ENCODE peak calls at places on chromosomes 1 and 21, in nine cellular contexts. V is CD8-positive, alpha-beta memory T cell; Q is IMR-90; B is Peyer's patch; M is mammary epithelial cell; I is HepG2; Z is CD8-positive, alpha-beta T cell; H is effector memory CD4-positive, alpha-beta T cell; K is neural progenitor cell. S is an unnamed sample.

GRCh38 chr1:21866629-21867009 is 54.6 kb downstream of the LDLRAD2 start:
- DNase-seq in V (no peak), Q (no peak), B (no peak), M (no peak), I (no peak), Z (no peak), H (no peak), K (no peak), S (no peak)

GRCh38 chr1:9265037-9265436 is 27.7 kb upstream of the SPSB1 start:
- DNase-seq in V (no peak), Q (no peak), B (no peak), M (no peak), I (no peak), Z (no peak), H (no peak), K (no peak), S (no peak)

GRCh38 chr1:5709461-5709860 is 282.8 kb downstream of the NPHP4 start:
- DNase-seq in V (no peak), Q (no peak), B (no peak), M (no peak), I (no peak), Z (no peak), H (no peak), K (no peak), S (no peak)

GRCh38 chr1:97877307-97877706 is 43.5 kb downstream of the DPYD start:
- DNase-seq in V (no peak), Q (peak), B (no peak), M (no peak), I (no peak), Z (no peak), H (no peak), K (no peak), S (no peak)

GRCh38 chr1:116569776-116570357 is 959 bp downstream of the CD58 start:
- DNase-seq in V (peak), Q (no peak), B (peak), M (no peak), I (peak), Z (peak), H (peak), K (peak), S (peak)

GRCh38 chr1:111198836-111199235 is 1.6 kb downstream of the DENND2D start:
- DNase-seq in V (no peak), Q (no peak), B (no peak), M (no peak), I (no peak), Z (no peak), H (no peak), K (no peak), S (no peak)

GRCh38 chr1:196445775-196446174 is 162.5 kb downstream of the KCNT2 start:
- DNase-seq in V (no peak), Q (no peak), B (no peak), M (no peak), I (no peak), Z (no peak), H (no peak), K (no peak), S (no peak)

GRCh38 chr1:53420331-53420730 is 38.9 kb upstream of the DMRTB1 start:
- DNase-seq in V (no peak), Q (no peak), B (no peak), M (no peak), I (no peak), Z (no peak), H (no peak), K (no peak), S (no peak)

GRCh38 chr1:213244664-213245091 is 193.6 kb downstream of the RPS6KC1 start:
- DNase-seq in V (peak), Q (peak), B (no peak), M (peak), I (peak), Z (no peak), H (no peak), K (peak), S (no peak)

GRCh38 chr1:206784471-206784903 is 12.2 kb upstream of the IL10 start:
- DNase-seq in V (peak), Q (no peak), B (peak), M (no peak), I (no peak), Z (peak), H (peak), K (no peak), S (no peak)

GRCh38 chr21:27083144-27083543 is 116.3 kb upstream of the ADAMTS5 start:
- DNase-seq in V (no peak), Q (no peak), B (no peak), M (no peak), I (no peak), Z (no peak), H (no peak), K (no peak), S (no peak)

GRCh38 chr1:191851799-191852595 is 306.3 kb upstream of the RGS18 start:
- DNase-seq in V (no peak), Q (peak), B (no peak), M (peak), I (no peak), Z (no peak), H (no peak), K (no peak), S (no peak)

GRCh38 chr1:58592521-58593134 is 15.6 kb upstream of the TACSTD2 start:
- DNase-seq in V (no peak), Q (peak), B (no peak), M (peak), I (no peak), Z (no peak), H (no peak), K (no peak), S (no peak)

GRCh38 chr1:15238789-15239188 is 8.2 kb upstream of the FHAD1 start:
- DNase-seq in V (no peak), Q (no peak), B (no peak), M (no peak), I (no peak), Z (no peak), H (no peak), K (no peak), S (no peak)

GRCh38 chr1:206471415-206471801 is 1.1 kb downstream of the IKBKE start:
- DNase-seq in V (no peak), Q (no peak), B (no peak), M (no peak), I (no peak), Z (no peak), H (no peak), K (no peak), S (no peak)

GRCh38 chr1:50775740-50776139 is 184.3 kb downstream of the FAF1 start:
- DNase-seq in V (no peak), Q (no peak), B (no peak), M (no peak), I (no peak), Z (no peak), H (no peak), K (no peak), S (no peak)

GRCh38 chr21:33949516-33950424 is 34.2 kb upstream of the ATP5PO start:
- DNase-seq in V (peak), Q (no peak), B (peak), M (no peak), I (no peak), Z (peak), H (peak), K (no peak), S (no peak)

DNA sequence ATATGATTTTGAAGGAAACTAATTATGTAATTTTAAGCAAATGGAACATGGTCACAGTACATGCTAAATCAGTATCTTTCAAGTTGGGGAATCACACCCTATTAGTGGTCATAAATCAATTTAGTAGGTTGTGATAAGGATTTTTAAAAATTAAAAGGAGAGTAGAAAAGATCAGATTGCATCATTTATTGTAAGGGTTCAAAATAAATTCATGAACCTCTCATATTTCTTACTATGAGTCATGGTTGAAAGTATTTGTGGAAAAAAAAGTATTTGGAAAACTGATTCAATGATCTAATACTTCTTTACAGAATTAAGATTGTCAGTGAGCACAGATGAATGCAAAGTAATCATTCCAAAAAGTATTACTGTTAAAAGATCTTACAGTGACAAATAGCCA is 14.6 kb downstream of the ADSS2 start:
- DNase-seq in V (no peak), Q (peak), B (no peak), M (no peak), I (no peak), Z (no peak), H (no peak), K (no peak), S (no peak)
- H3K27ac ChIP-seq in V (no peak), Q (peak), B (no peak), M (peak), I (no peak), Z (no peak), H (no peak), K (no peak), S (no peak)

GRCh38 chr1:1847061-1847460 is 43.8 kb downstream of the GNB1 start:
- DNase-seq in V (no peak), Q (no peak), B (no peak), M (no peak), I (peak), Z (no peak), H (no peak), K (no peak), S (no peak)
- H3K27ac ChIP-seq in V (no peak), Q (peak), B (peak), M (no peak), I (peak), Z (no peak), H (no peak), K (peak), S (no peak)

DNA sequence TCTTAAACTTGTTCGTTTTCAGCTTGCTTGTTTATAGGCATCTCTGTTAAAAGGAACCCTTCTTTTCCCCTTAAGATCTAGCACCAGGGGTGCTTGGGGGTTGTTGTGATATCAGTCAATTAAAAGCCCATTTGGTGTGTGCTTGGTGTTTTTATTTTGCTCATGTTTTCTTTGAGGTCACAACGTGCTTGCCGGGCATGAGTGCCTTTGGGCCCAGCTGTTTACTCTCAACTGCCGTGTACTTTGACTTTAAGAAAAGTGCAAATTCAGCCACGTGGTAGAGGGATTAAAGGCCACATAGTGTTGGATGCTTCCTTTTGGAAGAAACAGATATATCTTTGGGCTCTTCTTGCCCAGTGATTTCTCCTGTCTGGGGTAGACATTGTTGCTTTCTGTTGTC is 10.5 kb downstream of the ARID1A start:
- DNase-seq in V (no peak), Q (no peak), B (no peak), M (no peak), I (peak), Z (no peak), H (no peak), K (no peak), S (no peak)
- H3K27ac ChIP-seq in V (no peak), Q (peak), B (peak), M (no peak), I (peak), Z (no peak), H (no peak), K (peak), S (peak)

GRCh38 chr1:223515416-223515815 is 122.2 kb downstream of the CCDC185 start:
- DNase-seq in V (peak), Q (no peak), B (no peak), M (no peak), I (no peak), Z (peak), H (peak), K (no peak), S (no peak)
- H3K27ac ChIP-seq in V (no peak), Q (no peak), B (no peak), M (no peak), I (no peak), Z (peak), H (peak), K (no peak), S (no peak)

DNA sequence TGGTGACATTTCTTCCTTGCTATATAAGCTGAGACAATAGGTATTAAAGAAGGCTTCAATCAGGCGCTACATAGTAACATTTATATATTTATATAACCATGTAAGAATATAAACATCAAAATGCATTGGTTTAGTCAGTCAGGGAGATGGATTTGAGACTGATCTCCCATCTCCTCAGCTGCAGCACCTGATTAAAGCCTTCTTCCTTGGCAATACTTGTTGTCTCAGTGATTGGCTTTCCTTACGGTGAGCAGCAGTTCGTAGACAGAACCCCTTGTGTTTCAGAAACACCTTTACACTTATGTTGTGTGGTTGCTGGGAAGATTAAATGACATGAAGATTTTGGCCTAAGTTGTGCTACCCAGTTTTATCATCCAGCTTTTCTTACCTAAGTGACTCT is 323.3 kb upstream of the DUSP10 start:
- DNase-seq in V (no peak), Q (no peak), B (no peak), M (no peak), I (no peak), Z (no peak), H (no peak), K (no peak), S (no peak)
- H3K27ac ChIP-seq in V (no peak), Q (no peak), B (no peak), M (peak), I (no peak), Z (no peak), H (no peak), K (no peak), S (no peak)